ENCODE peak calls at places on chromosome 12, in five cellular contexts. One of them, this sample, is unnamed.

GRCh38 chr12:52847335-52848102 is 1.3 kb downstream of the KRT78 start:
- DNase-seq in B cell: no peak
- DNase-seq in fibroblast of pulmonary artery: peak
- DNase-seq in RWPE1: peak
- DNase-seq in cardiac fibroblast: peak
- DNase-seq in this sample: no peak

GRCh38 chr12:132766380-132767085 is 4.9 kb upstream of the ANKLE2 start:
- DNase-seq in B cell: no peak
- DNase-seq in fibroblast of pulmonary artery: peak
- DNase-seq in RWPE1: no peak
- DNase-seq in cardiac fibroblast: peak
- DNase-seq in this sample: no peak

GRCh38 chr12:57465747-57466505 is 6.3 kb downstream of the GLI1 start:
- DNase-seq in B cell: no peak
- DNase-seq in fibroblast of pulmonary artery: no peak
- DNase-seq in RWPE1: no peak
- DNase-seq in cardiac fibroblast: no peak
- DNase-seq in this sample: no peak

GRCh38 chr12:92363295-92364146 is 217.9 kb upstream of the BTG1 start:
- DNase-seq in B cell: peak
- DNase-seq in fibroblast of pulmonary artery: peak
- DNase-seq in RWPE1: no peak
- DNase-seq in cardiac fibroblast: peak
- DNase-seq in this sample: peak

GRCh38 chr12:1167784-1168183 is 176.8 kb downstream of the ERC1 start:
- DNase-seq in B cell: no peak
- DNase-seq in fibroblast of pulmonary artery: no peak
- DNase-seq in RWPE1: no peak
- DNase-seq in cardiac fibroblast: no peak
- DNase-seq in this sample: no peak

GRCh38 chr12:47837190-47838171 is 17.8 kb upstream of the HDAC7 start:
- DNase-seq in B cell: peak
- DNase-seq in fibroblast of pulmonary artery: peak
- DNase-seq in RWPE1: peak
- DNase-seq in cardiac fibroblast: peak
- DNase-seq in this sample: peak

GRCh38 chr12:68538722-68539614 is 71.7 kb upstream of the RAP1B start:
- DNase-seq in B cell: no peak
- DNase-seq in fibroblast of pulmonary artery: peak
- DNase-seq in RWPE1: no peak
- DNase-seq in cardiac fibroblast: peak
- DNase-seq in this sample: peak

GRCh38 chr12:79658221-79658620 is 32.5 kb downstream of the PAWR start:
- DNase-seq in B cell: no peak
- DNase-seq in fibroblast of pulmonary artery: peak
- DNase-seq in RWPE1: no peak
- DNase-seq in cardiac fibroblast: no peak
- DNase-seq in this sample: no peak

GRCh38 chr12:38744056-38744455 is 161.3 kb downstream of the CPNE8 start:
- DNase-seq in B cell: no peak
- DNase-seq in fibroblast of pulmonary artery: peak
- DNase-seq in RWPE1: no peak
- DNase-seq in cardiac fibroblast: peak
- DNase-seq in this sample: no peak

GRCh38 chr12:19847294-19848059 is 408.2 kb downstream of the AEBP2 start:
- DNase-seq in B cell: no peak
- DNase-seq in fibroblast of pulmonary artery: peak
- DNase-seq in RWPE1: no peak
- DNase-seq in cardiac fibroblast: peak
- DNase-seq in this sample: no peak

GRCh38 chr12:11729008-11729407 is 79.5 kb downstream of the ETV6 start:
- DNase-seq in B cell: no peak
- DNase-seq in fibroblast of pulmonary artery: no peak
- DNase-seq in RWPE1: no peak
- DNase-seq in cardiac fibroblast: no peak
- DNase-seq in this sample: no peak

GRCh38 chr12:57452937-57453509 is 2.1 kb upstream of the INHBE start:
- DNase-seq in B cell: no peak
- DNase-seq in fibroblast of pulmonary artery: peak
- DNase-seq in RWPE1: peak
- DNase-seq in cardiac fibroblast: peak
- DNase-seq in this sample: peak

GRCh38 chr12:24709201-24709600 is 239.7 kb downstream of the BCAT1 start:
- DNase-seq in B cell: no peak
- DNase-seq in fibroblast of pulmonary artery: peak
- DNase-seq in RWPE1: no peak
- DNase-seq in cardiac fibroblast: peak
- DNase-seq in this sample: no peak

GRCh38 chr12:26425587-26426260 is 230.4 kb downstream of the SSPN start:
- DNase-seq in B cell: no peak
- DNase-seq in fibroblast of pulmonary artery: peak
- DNase-seq in RWPE1: no peak
- DNase-seq in cardiac fibroblast: peak
- DNase-seq in this sample: no peak

GRCh38 chr12:85457026-85457425 is 177.0 kb downstream of the ALX1 start:
- DNase-seq in B cell: no peak
- DNase-seq in fibroblast of pulmonary artery: no peak
- DNase-seq in RWPE1: no peak
- DNase-seq in cardiac fibroblast: no peak
- DNase-seq in this sample: no peak

GRCh38 chr12:3137268-3137761 is 60.1 kb downstream of the TSPAN9 start:
- DNase-seq in B cell: no peak
- DNase-seq in fibroblast of pulmonary artery: peak
- DNase-seq in RWPE1: no peak
- DNase-seq in cardiac fibroblast: peak
- DNase-seq in this sample: peak

GRCh38 chr12:54229624-54230212 is 40.9 kb upstream of the SMUG1 start:
- DNase-seq in B cell: no peak
- DNase-seq in fibroblast of pulmonary artery: peak
- DNase-seq in RWPE1: peak
- DNase-seq in cardiac fibroblast: peak
- DNase-seq in this sample: no peak

GRCh38 chr12:63068857-63069442 is 82.1 kb downstream of the AVPR1A start:
- DNase-seq in B cell: no peak
- DNase-seq in fibroblast of pulmonary artery: peak
- DNase-seq in RWPE1: peak
- DNase-seq in cardiac fibroblast: peak
- DNase-seq in this sample: no peak
- TF ChIP-seq CTCF in B cell: no peak
- TF ChIP-seq CTCF in fibroblast of pulmonary artery: peak
- TF ChIP-seq CTCF in RWPE1: peak
- TF ChIP-seq CTCF in cardiac fibroblast: peak
- TF ChIP-seq CTCF in this sample: peak

GRCh38 chr12:128848371-128848770 is 4.9 kb upstream of the GLT1D1 start:
- DNase-seq in B cell: no peak
- DNase-seq in fibroblast of pulmonary artery: no peak
- DNase-seq in RWPE1: no peak
- DNase-seq in cardiac fibroblast: no peak
- DNase-seq in this sample: no peak

GRCh38 chr12:128843538-128843937 is 9.7 kb upstream of the GLT1D1 start:
- DNase-seq in B cell: no peak
- DNase-seq in fibroblast of pulmonary artery: no peak
- DNase-seq in RWPE1: no peak
- DNase-seq in cardiac fibroblast: no peak
- DNase-seq in this sample: no peak

GRCh38 chr12:128842579-128842978 is 10.7 kb upstream of the GLT1D1 start:
- DNase-seq in B cell: no peak
- DNase-seq in fibroblast of pulmonary artery: no peak
- DNase-seq in RWPE1: no peak
- DNase-seq in cardiac fibroblast: no peak
- DNase-seq in this sample: no peak

GRCh38 chr12:128840862-128841468 is 12.3 kb upstream of the GLT1D1 start:
- DNase-seq in B cell: no peak
- DNase-seq in fibroblast of pulmonary artery: no peak
- DNase-seq in RWPE1: no peak
- DNase-seq in cardiac fibroblast: no peak
- DNase-seq in this sample: no peak

GRCh38 chr12:128844031-128844635 is 9.1 kb upstream of the GLT1D1 start:
- DNase-seq in B cell: no peak
- DNase-seq in fibroblast of pulmonary artery: no peak
- DNase-seq in RWPE1: no peak
- DNase-seq in cardiac fibroblast: no peak
- DNase-seq in this sample: no peak
- TF ChIP-seq CTCF in B cell: peak
- TF ChIP-seq CTCF in fibroblast of pulmonary artery: no peak
- TF ChIP-seq CTCF in RWPE1: no peak
- TF ChIP-seq CTCF in cardiac fibroblast: no peak
- TF ChIP-seq CTCF in this sample: no peak

GRCh38 chr12:31393004-31393550 is 67.1 kb upstream of the SINHCAF start:
- DNase-seq in B cell: no peak
- DNase-seq in fibroblast of pulmonary artery: no peak
- DNase-seq in RWPE1: no peak
- DNase-seq in cardiac fibroblast: no peak
- DNase-seq in this sample: no peak
- TF ChIP-seq CTCF in B cell: no peak
- TF ChIP-seq CTCF in fibroblast of pulmonary artery: no peak
- TF ChIP-seq CTCF in RWPE1: no peak
- TF ChIP-seq CTCF in cardiac fibroblast: no peak
- TF ChIP-seq CTCF in this sample: no peak

GRCh38 chr12:103712191-103712590 is 125.1 kb downstream of the STAB2 start:
- DNase-seq in B cell: no peak
- DNase-seq in fibroblast of pulmonary artery: no peak
- DNase-seq in RWPE1: no peak
- DNase-seq in cardiac fibroblast: no peak
- DNase-seq in this sample: no peak

GRCh38 chr12:103715494-103715893 is 125.5 kb downstream of the NT5DC3 start:
- DNase-seq in B cell: no peak
- DNase-seq in fibroblast of pulmonary artery: no peak
- DNase-seq in RWPE1: no peak
- DNase-seq in cardiac fibroblast: no peak
- DNase-seq in this sample: no peak

GRCh38 chr12:103716517-103717196 is 124.4 kb downstream of the NT5DC3 start:
- DNase-seq in B cell: no peak
- DNase-seq in fibroblast of pulmonary artery: no peak
- DNase-seq in RWPE1: no peak
- DNase-seq in cardiac fibroblast: no peak
- DNase-seq in this sample: no peak
- TF ChIP-seq CTCF in B cell: no peak
- TF ChIP-seq CTCF in fibroblast of pulmonary artery: no peak
- TF ChIP-seq CTCF in RWPE1: no peak
- TF ChIP-seq CTCF in cardiac fibroblast: no peak
- TF ChIP-seq CTCF in this sample: no peak

GRCh38 chr12:5242440-5242839 is 189.5 kb upstream of the NTF3 start:
- DNase-seq in B cell: no peak
- DNase-seq in fibroblast of pulmonary artery: no peak
- DNase-seq in RWPE1: no peak
- DNase-seq in cardiac fibroblast: no peak
- DNase-seq in this sample: no peak
- TF ChIP-seq CTCF in B cell: no peak
- TF ChIP-seq CTCF in fibroblast of pulmonary artery: no peak
- TF ChIP-seq CTCF in RWPE1: no peak
- TF ChIP-seq CTCF in cardiac fibroblast: no peak
- TF ChIP-seq CTCF in this sample: no peak

DNA sequence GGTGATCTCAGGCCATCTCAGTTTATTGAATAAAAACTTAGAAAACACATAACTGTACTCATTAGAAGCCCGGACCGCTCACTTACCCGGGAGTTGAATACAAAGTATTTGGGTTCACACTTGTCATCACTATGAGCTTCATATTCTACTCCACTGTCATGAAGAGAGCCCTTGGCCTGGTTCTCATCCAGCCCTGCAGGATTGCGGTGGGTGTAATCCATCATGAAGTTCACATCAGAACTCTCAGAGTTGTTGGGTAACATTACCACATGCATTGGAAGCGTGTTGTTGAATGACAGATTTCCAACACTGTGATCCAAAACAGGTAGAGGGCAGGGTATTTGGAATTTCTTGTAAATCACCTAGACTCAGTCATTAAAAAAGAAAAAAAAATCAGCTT is 47.4 kb downstream of the SLC38A4 start:
- DNase-seq in B cell: no peak
- DNase-seq in fibroblast of pulmonary artery: no peak
- DNase-seq in RWPE1: no peak
- DNase-seq in cardiac fibroblast: no peak
- DNase-seq in this sample: no peak
- TF ChIP-seq CTCF in B cell: no peak
- TF ChIP-seq CTCF in fibroblast of pulmonary artery: no peak
- TF ChIP-seq CTCF in RWPE1: no peak
- TF ChIP-seq CTCF in cardiac fibroblast: no peak
- TF ChIP-seq CTCF in this sample: no peak

GRCh38 chr12:51846209-51846779 is 2.2 kb downstream of the FIGNL2 start:
- DNase-seq in B cell: no peak
- DNase-seq in fibroblast of pulmonary artery: no peak
- DNase-seq in RWPE1: no peak
- DNase-seq in cardiac fibroblast: no peak
- DNase-seq in this sample: no peak

GRCh38 chr12:51845451-51845850 is 3.1 kb downstream of the FIGNL2 start:
- DNase-seq in B cell: no peak
- DNase-seq in fibroblast of pulmonary artery: no peak
- DNase-seq in RWPE1: no peak
- DNase-seq in cardiac fibroblast: no peak
- DNase-seq in this sample: no peak

GRCh38 chr12:51848843-51849735 is 571 bp upstream of the FIGNL2 start:
- DNase-seq in B cell: no peak
- DNase-seq in fibroblast of pulmonary artery: no peak
- DNase-seq in RWPE1: no peak
- DNase-seq in cardiac fibroblast: no peak
- DNase-seq in this sample: no peak

GRCh38 chr12:51847830-51848727 is at the start of gene FIGNL2:
- DNase-seq in B cell: peak
- DNase-seq in fibroblast of pulmonary artery: no peak
- DNase-seq in RWPE1: no peak
- DNase-seq in cardiac fibroblast: no peak
- DNase-seq in this sample: peak

DNA sequence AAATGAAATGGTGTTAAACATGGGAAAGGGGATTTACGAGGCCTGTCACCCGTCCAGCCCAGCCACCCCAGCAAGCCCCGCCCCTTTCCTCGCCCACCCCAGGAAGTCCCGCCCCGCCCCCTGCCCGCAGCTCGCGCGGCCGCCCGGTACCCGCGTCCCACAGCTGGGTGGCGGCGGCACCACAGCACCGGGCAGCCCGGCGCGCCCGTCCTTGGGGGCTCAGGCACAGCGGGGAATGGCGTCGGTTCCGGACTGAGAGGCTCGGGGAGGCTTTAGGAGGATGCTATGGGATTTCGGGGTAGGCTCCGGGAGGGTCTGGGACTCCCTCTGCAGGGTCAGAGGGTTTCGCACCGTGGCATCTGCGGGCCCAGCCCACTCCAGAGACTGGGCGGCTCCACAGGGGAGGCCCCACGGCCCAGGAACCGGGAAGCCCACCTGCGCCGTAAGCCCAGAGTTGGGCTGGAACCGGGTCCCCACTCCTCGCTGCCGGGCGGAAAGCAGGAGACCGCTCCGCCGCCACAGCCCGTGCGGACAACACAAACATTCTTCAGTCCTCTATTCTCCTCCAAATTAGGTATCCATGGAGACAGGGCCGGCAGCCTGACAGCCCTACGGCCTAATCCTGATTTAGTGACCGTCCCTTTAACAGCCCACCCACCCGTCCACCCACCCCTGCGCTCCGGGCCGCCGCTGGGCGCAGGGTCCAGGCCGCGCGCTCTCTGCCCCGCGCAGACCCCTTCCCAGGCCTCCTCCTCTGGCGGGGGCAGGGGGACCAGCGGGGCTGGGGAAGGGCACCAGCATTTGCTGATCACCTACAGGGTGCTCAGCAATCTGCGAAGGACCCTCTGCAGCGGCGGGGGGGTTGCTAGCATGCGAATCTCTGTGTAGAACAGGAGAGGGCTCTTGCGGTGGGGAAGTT is 1.3 kb downstream of the FIGNL2 start:
- DNase-seq in B cell: peak
- DNase-seq in fibroblast of pulmonary artery: no peak
- DNase-seq in RWPE1: no peak
- DNase-seq in cardiac fibroblast: no peak
- DNase-seq in this sample: peak
- TF ChIP-seq CTCF in B cell: no peak
- TF ChIP-seq CTCF in fibroblast of pulmonary artery: no peak
- TF ChIP-seq CTCF in RWPE1: no peak
- TF ChIP-seq CTCF in cardiac fibroblast: no peak
- TF ChIP-seq CTCF in this sample: no peak